ENCODE peak calls at places on chromosomes 1 and 21, in six cellular contexts. D, V, A, J, L and T are unnamed samples.

GRCh38 chr1:36352910-36353878 is 29.7 kb upstream of the EVA1B start:
- DNase-seq in D (no peak), A (peak; percentile 79), V (no peak), L (peak; percentile 83), J (no peak), T (no peak)

GRCh38 chr1:183404456-183404855 is 13.7 kb downstream of the NMNAT2 start:
- DNase-seq in D (no peak), J (no peak), A (no peak), V (no peak), L (no peak), T (no peak)

GRCh38 chr1:186033744-186034345 is 299.7 kb downstream of the HMCN1 start:
- DNase-seq in D (no peak), V (no peak), J (no peak), L (peak; percentile 35), A (peak; percentile 32), T (no peak)

GRCh38 chr1:207251066-207251465 is 70.4 kb upstream of the CD55 start:
- DNase-seq in L (no peak), D (no peak), J (no peak), A (no peak), V (no peak), T (no peak)

GRCh38 chr21:43311303-43311817 is 115.6 kb downstream of the SIK1 start:
- DNase-seq in V (no peak), D (no peak), J (no peak), L (no peak), A (no peak), T (no peak)

GRCh38 chr21:15080504-15080903 is 15.7 kb upstream of the NRIP1 start:
- DNase-seq in A (no peak), L (no peak), J (no peak), V (no peak), D (no peak), T (no peak)

GRCh38 chr1:78540056-78540455 is 49.3 kb downstream of the PTGFR start:
- DNase-seq in D (no peak), L (peak; percentile 7), J (no peak), V (no peak), A (peak; percentile 61), T (no peak)

GRCh38 chr1:65148548-65149390 is 766 bp downstream of the AK4 start:
- DNase-seq in A (peak; percentile 19), L (peak; percentile 17), J (peak; percentile 78), V (peak; percentile 79), D (peak; percentile 50), T (peak; percentile 29)

GRCh38 chr1:111192643-111193519 is 7.6 kb downstream of the DENND2D start:
- DNase-seq in A (peak; percentile 21), J (peak; percentile 57), D (no peak), L (peak; percentile 46), V (no peak), T (no peak)

GRCh38 chr1:40692429-40692905 is 963 bp downstream of the NFYC start:
- DNase-seq in D (no peak), A (peak; percentile 25), J (peak; percentile 59), V (no peak), L (peak; percentile 60), T (no peak)

GRCh38 chr1:63622847-63623566 is 29.8 kb downstream of the PGM1 start:
- DNase-seq in L (no peak), J (no peak), D (no peak), A (no peak), V (no peak), T (no peak)

GRCh38 chr1:153429266-153430165 is 13.2 kb downstream of the S100A7A start:
- DNase-seq in D (no peak), J (no peak), L (no peak), A (no peak), V (no peak), T (no peak)

GRCh38 chr21:38126677-38127271 is 130.0 kb upstream of the KCNJ15 start:
- DNase-seq in D (no peak), J (peak; percentile 71), V (peak; percentile 78), A (peak; percentile 33), L (peak; percentile 46), T (peak; percentile 48)

GRCh38 chr1:24963943-24964677 is 34.0 kb upstream of the RUNX3 start:
- DNase-seq in L (no peak), V (no peak), A (no peak), J (no peak), D (no peak), T (no peak)

GRCh38 chr1:147080671-147081394 is 91.4 kb downstream of the PRKAB2 start:
- DNase-seq in D (no peak), A (no peak), V (peak; percentile 72), L (no peak), J (peak; percentile 57), T (no peak)

GRCh38 chr1:173421266-173421665 is 55.9 kb upstream of the PRDX6 start:
- DNase-seq in J (no peak), L (no peak), V (no peak), A (no peak), D (no peak), T (no peak)

GRCh38 chr1:246805135-246805716 is 81.0 kb downstream of the SCCPDH start:
- DNase-seq in V (no peak), J (no peak), D (no peak), A (no peak), L (peak; percentile 59), T (no peak)

GRCh38 chr1:209405183-209405823 is 178.2 kb upstream of the CAMK1G start:
- DNase-seq in A (peak; percentile 70), L (no peak), V (no peak), D (no peak), J (no peak), T (no peak)

GRCh38 chr1:37919277-37919676 is 27.6 kb downstream of the INPP5B start:
- DNase-seq in D (no peak), L (peak; percentile 42), V (peak; percentile 45), J (peak; percentile 68), A (peak; percentile 41), T (no peak)

GRCh38 chr1:42056460-42056859 is 96.8 kb upstream of the GUCA2B start:
- DNase-seq in D (no peak), A (no peak), L (no peak), V (no peak), J (no peak), T (no peak)

GRCh38 chr1:192378276-192378675 is 61.5 kb downstream of the RGS21 start:
- DNase-seq in D (no peak), A (peak; percentile 54), J (no peak), L (no peak), V (no peak), T (no peak)

GRCh38 chr1:235642021-235642942 is 7.3 kb downstream of the GNG4 start:
- DNase-seq in V (peak; percentile 81), L (peak; percentile 77), J (peak; percentile 75), D (no peak), A (peak; percentile 67), T (no peak)

GRCh38 chr1:12124693-12125421 is 41.9 kb upstream of the TNFRSF1B start:
- DNase-seq in A (peak; percentile 65), L (peak; percentile 72), J (peak; percentile 68), D (peak; percentile 41), V (peak; percentile 65), T (peak; percentile 70)
- H2AK5ac ChIP-seq in A (peak overlapping the region; percentile 55), L (no peak overlapping the region), J (no peak overlapping the region), D (no peak overlapping the region), V (no peak overlapping the region), T (peak overlapping the region; percentile 1)

GRCh38 chr1:218364028-218364710 is 19.0 kb downstream of the TGFB2 start:
- DNase-seq in J (no peak), V (no peak), L (no peak), A (peak; percentile 46), D (no peak), T (no peak)

GRCh38 chr1:218367118-218367517 is 22.0 kb downstream of the TGFB2 start:
- DNase-seq in V (no peak), L (peak; percentile 8), D (no peak), A (no peak), J (no peak), T (no peak)

GRCh38 chr1:218363141-218363540 is 18.0 kb downstream of the TGFB2 start:
- DNase-seq in J (no peak), V (no peak), D (no peak), L (no peak), A (no peak), T (no peak)

GRCh38 chr1:218366322-218367052 is 21.4 kb downstream of the TGFB2 start:
- DNase-seq in L (no peak), D (no peak), J (no peak), V (no peak), A (peak; percentile 55), T (no peak)

GRCh38 chr1:218365600-218365999 is 20.5 kb downstream of the TGFB2 start:
- DNase-seq in A (no peak), L (no peak), D (no peak), J (no peak), V (no peak), T (no peak)
- H2AK5ac ChIP-seq in A (peak overlapping the region; percentile 43), L (peak overlapping the region; percentile 46), D (no peak overlapping the region), J (no peak overlapping the region), V (no peak overlapping the region), T (no peak overlapping the region)

DNA sequence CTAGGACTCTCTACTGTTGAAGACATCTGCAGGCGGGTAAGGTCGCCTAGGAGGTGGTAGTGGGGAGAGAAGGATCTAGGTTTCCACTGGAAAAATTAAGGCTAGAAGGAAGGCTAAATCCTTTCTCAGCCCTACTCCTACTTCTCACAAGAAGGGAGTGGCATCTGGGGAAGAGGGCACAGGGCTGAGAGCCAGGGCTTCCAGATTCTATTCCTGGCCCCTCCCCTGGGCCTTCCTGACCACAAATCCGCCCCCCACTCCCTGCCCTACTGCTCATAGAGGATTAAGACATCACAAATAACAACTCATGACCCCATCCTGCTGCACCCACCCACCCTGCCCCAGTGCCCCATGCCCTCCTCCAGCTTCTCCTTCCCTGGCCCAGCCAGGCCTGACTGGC is 2.5 kb downstream of the PHLDA3 start:
- DNase-seq in V (no peak), L (peak; percentile 39), A (no peak), D (no peak), J (no peak), T (no peak)
- H2AK5ac ChIP-seq in V (no peak overlapping the region), L (no peak overlapping the region), A (peak overlapping the region; percentile 38), D (no peak overlapping the region), J (no peak overlapping the region), T (no peak overlapping the region)

DNA sequence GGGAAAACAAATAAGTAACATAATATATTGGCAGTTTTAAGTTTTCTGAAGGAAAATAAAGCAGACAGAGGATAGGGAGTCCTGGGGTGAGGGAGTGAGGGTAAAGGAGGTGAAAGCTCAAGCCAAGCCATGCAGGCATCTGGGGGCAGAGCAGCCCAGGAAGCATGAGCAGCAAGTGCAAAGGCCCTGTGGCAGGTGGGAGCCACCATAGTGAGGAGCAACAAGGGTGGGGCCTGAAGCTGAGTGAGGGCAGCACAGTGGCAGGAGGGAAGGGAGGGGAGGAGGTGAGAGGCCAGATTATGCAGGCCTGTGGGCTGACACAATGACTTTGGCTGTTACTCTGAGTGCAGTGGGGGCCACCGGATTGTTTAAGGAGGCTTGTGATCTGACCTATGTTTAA is 138.8 kb upstream of the TNR start:
- DNase-seq in J (no peak), A (no peak), V (no peak), L (no peak), D (no peak), T (no peak)
- H2AK5ac ChIP-seq in J (peak overlapping the region; percentile 49), A (no peak overlapping the region), V (no peak overlapping the region), L (no peak overlapping the region), D (no peak overlapping the region), T (no peak overlapping the region)

GRCh38 chr21:32120231-32120630 is 158.6 kb downstream of the MIS18A start:
- DNase-seq in J (no peak), V (no peak), L (no peak), A (no peak), D (no peak), T (no peak)
- H2AK5ac ChIP-seq in J (no peak overlapping the region), V (no peak overlapping the region), L (no peak overlapping the region), A (no peak overlapping the region), D (no peak overlapping the region), T (no peak overlapping the region)

GRCh38 chr1:2400576-2400909 is 8.9 kb downstream of the RER1 start:
- DNase-seq in L (no peak), A (no peak), D (no peak), J (no peak), V (no peak), T (no peak)
- H2AK5ac ChIP-seq in L (no peak overlapping the region), A (no peak overlapping the region), D (no peak overlapping the region), J (no peak overlapping the region), V (no peak overlapping the region), T (no peak overlapping the region)

GRCh38 chr1:31618916-31619846 is 1.7 kb downstream of the HCRTR1 start:
- DNase-seq in A (no peak), J (no peak), V (no peak), L (no peak), D (no peak), T (no peak)
- H2AK5ac ChIP-seq in A (no peak overlapping the region), J (no peak overlapping the region), V (no peak overlapping the region), L (no peak overlapping the region), D (no peak overlapping the region), T (peak overlapping the region; percentile 59)